ENCODE peak calls at places on chromosomes 1 and 21, in ten cellular contexts. S, Q, G, P, T, F, I, N, X and B are unnamed samples.

GRCh38 chr21:37045139-37045538 is 27.7 kb downstream of the PIGP start:
- DNase-seq in P (no peak), I (no peak), N (no peak), S (no peak), G (no peak), F (no peak), T (no peak), X (no peak), Q (no peak), B (no peak)

GRCh38 chr1:164417016-164417704 is 141.8 kb upstream of the PBX1 start:
- DNase-seq in X (no peak), S (no peak), T (no peak), N (no peak), G (no peak), P (no peak), Q (no peak), F (no peak), I (no peak), B (no peak)

GRCh38 chr1:226738421-226738994 is 574 bp downstream of the ITPKB start:
- DNase-seq in N (peak), F (no peak), G (peak), X (peak), I (peak), P (peak), Q (no peak), T (peak), S (no peak), B (peak)

GRCh38 chr21:33414068-33414467 is 10.9 kb downstream of the IFNGR2 start:
- DNase-seq in X (no peak), P (no peak), Q (no peak), T (no peak), G (no peak), N (no peak), F (no peak), I (no peak), S (no peak), B (no peak)

GRCh38 chr1:229247871-229248270 is 23.0 kb upstream of the RAB4A start:
- DNase-seq in G (no peak), P (no peak), X (no peak), S (no peak), N (no peak), Q (no peak), F (no peak), I (no peak), T (no peak), B (no peak)

GRCh38 chr1:113126207-113126606 is 53.2 kb downstream of the LRIG2 start:
- DNase-seq in X (no peak), N (no peak), T (no peak), I (no peak), P (no peak), Q (no peak), S (no peak), G (no peak), F (no peak), B (no peak)

GRCh38 chr1:98304888-98305287 is 356.6 kb upstream of the SNX7 start:
- DNase-seq in S (no peak), T (no peak), N (no peak), G (no peak), Q (no peak), I (peak), X (no peak), F (no peak), P (no peak), B (no peak)

GRCh38 chr21:34352556-34352955 is 11.2 kb upstream of the KCNE2 start:
- DNase-seq in P (no peak), S (no peak), F (no peak), T (no peak), Q (no peak), X (no peak), G (no peak), N (no peak), I (no peak), B (no peak)

GRCh38 chr1:29385966-29386365 is 149.6 kb downstream of the PTPRU start:
- DNase-seq in G (no peak), X (no peak), I (no peak), Q (no peak), N (no peak), T (peak), P (no peak), F (no peak), S (no peak), B (no peak)

GRCh38 chr1:42658880-42659337 is 686 bp downstream of the PPIH start:
- DNase-seq in X (no peak), I (peak), F (no peak), T (peak), S (no peak), Q (no peak), N (no peak), G (no peak), P (peak), B (no peak)

GRCh38 chr1:239123243-239123642 is 263.1 kb upstream of the CHRM3 start:
- DNase-seq in N (no peak), F (no peak), G (no peak), P (no peak), S (no peak), I (no peak), T (no peak), X (no peak), Q (no peak), B (no peak)

GRCh38 chr21:16945580-16945979 is 567.3 kb upstream of the CXADR start:
- DNase-seq in N (no peak), F (no peak), P (peak), I (no peak), Q (no peak), X (no peak), G (no peak), T (no peak), S (no peak), B (no peak)

GRCh38 chr21:16942703-16943102 is 570.1 kb upstream of the CXADR start:
- DNase-seq in S (no peak), I (peak), Q (no peak), N (peak), X (no peak), G (no peak), T (peak), F (no peak), P (peak), B (peak)
- TF ChIP-seq CTCF in S (no peak), I (peak), Q (no peak), N (peak), X (no peak), G (no peak), T (peak), F (no peak), P (peak), B (peak)

DNA sequence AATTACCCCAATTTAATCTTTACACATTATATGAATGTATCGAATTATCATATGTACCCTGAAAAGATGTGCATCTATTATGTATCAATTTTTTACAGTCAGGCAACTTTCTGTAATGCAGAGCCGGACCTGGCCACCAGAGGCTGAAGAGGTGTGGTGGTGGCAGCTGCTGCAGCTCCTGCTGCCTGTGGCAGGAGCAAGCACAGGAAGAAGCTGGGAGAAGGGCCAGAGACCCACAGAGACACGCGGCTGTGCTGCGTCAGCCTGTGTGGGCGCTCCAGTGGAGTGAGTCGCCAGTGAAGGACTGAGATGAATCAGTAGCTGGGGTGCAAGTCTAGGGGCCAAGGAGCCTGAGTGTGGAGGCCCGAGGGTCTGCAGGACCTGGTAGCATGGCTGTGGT is 74.3 kb upstream of the COG2 start:
- DNase-seq in T (peak), N (peak), X (no peak), F (no peak), G (no peak), Q (no peak), I (peak), P (peak), S (no peak), B (peak)
- TF ChIP-seq CTCF in T (no peak), N (peak), X (no peak), F (peak), G (no peak), Q (no peak), I (no peak), P (peak), S (no peak), B (peak)

DNA sequence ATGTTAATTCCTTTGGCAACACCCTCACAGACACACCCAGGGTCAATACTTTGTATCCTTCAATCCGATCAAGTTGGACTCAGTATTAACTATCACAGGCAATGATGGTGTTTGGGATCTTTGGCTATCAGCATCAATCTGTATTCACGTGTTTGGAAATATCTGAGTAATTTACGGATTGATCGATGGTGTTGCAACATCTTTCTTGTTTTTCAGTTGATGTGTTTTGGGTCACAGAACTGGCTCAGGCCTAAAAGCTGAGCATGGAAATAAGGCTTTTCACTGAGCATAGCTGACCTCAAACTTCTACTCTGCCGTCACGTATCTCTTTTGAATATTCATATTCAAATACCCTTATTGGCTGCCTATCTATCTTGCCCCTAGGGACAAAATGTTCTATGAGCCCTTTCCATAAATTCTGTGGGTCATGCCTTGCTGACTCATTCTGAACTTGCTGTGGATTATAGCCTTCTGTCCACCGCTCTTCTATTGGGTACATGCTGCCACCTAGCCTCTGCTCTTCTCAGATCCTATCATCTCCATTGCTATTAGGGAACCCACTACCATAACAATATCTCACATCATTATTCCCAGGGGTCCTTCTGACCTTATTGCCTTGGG is 156.0 kb downstream of the PDE4B start:
- DNase-seq in X (no peak), F (no peak), I (peak), N (peak), Q (no peak), S (no peak), T (peak), P (peak), G (no peak), B (peak)
- TF ChIP-seq CTCF in X (no peak), F (no peak), I (peak), N (no peak), Q (no peak), S (no peak), T (peak), P (peak), G (no peak), B (no peak)

GRCh38 chr1:81237531-81238528 is 562.9 kb upstream of the ADGRL2 start:
- DNase-seq in I (peak), F (no peak), X (no peak), S (no peak), N (no peak), P (no peak), T (no peak), G (no peak), Q (no peak), B (peak)
- TF ChIP-seq CTCF in I (no peak), F (no peak), X (no peak), S (no peak), N (no peak), P (no peak), T (no peak), G (no peak), Q (no peak), B (no peak)